ENCODE peak calls at places on chromosomes 1 and 21, in six cellular contexts. V is upper lobe of left lung; K is breast epithelium; J is naive thymus-derived CD4-positive, alpha-beta T cell; D is adrenal gland; Z is BE2C. E is an unnamed sample. For H3K27me3, the result is how much of the 10 kb centered on the place peaks cover.

GRCh38 chr21:26177187-26177586 is 6.6 kb upstream of the APP start:
- DNase-seq in V (no peak), K (no peak), J (no peak), D (no peak), Z (no peak), E (peak)

GRCh38 chr1:2520206-2520605 is 6.2 kb downstream of the PANK4 start:
- DNase-seq in V (no peak), K (no peak), J (no peak), D (no peak), Z (no peak), E (no peak)

GRCh38 chr1:155125946-155126493 is 1.7 kb upstream of the EFNA1 start:
- DNase-seq in V (peak), K (peak), J (no peak), D (peak), Z (no peak), E (no peak)

GRCh38 chr1:196309386-196309785 is 298.9 kb downstream of the KCNT2 start:
- DNase-seq in V (no peak), K (no peak), J (no peak), D (no peak), Z (no peak), E (no peak)

GRCh38 chr21:37675202-37675801 is 241.0 kb downstream of the KCNJ6 start:
- DNase-seq in V (peak), K (peak), J (peak), D (peak), Z (peak), E (peak)

GRCh38 chr1:13708380-13709010 is 8.5 kb downstream of the PRDM2 start:
- DNase-seq in V (no peak), K (no peak), J (no peak), D (no peak), Z (no peak), E (no peak)

GRCh38 chr1:5271264-5271663 is 616.9 kb downstream of the AJAP1 start:
- DNase-seq in V (peak), K (no peak), J (no peak), D (no peak), Z (no peak), E (no peak)

GRCh38 chr1:23387494-23387893 is 17.9 kb upstream of the ZNF436 start:
- DNase-seq in V (no peak), K (no peak), J (no peak), D (no peak), Z (no peak), E (no peak)

GRCh38 chr1:19934336-19934735 is 10.9 kb upstream of the PLA2G2E start:
- DNase-seq in V (no peak), K (no peak), J (no peak), D (no peak), Z (no peak), E (no peak)

GRCh38 chr1:27382950-27383627 is at the start of gene CD164L2:
- DNase-seq in V (peak), K (peak), J (peak), D (no peak), Z (no peak), E (no peak)

GRCh38 chr1:32205401-32206370 is at the start of gene IQCC:
- DNase-seq in V (peak), K (peak), J (peak), D (peak), Z (peak), E (peak)

GRCh38 chr1:228007801-228008341 is 1.1 kb downstream of the WNT3A start:
- DNase-seq in V (no peak), K (peak), J (no peak), D (peak), Z (no peak), E (no peak)

GRCh38 chr1:175894543-175894942 is 151.1 kb upstream of the TNR start:
- DNase-seq in V (no peak), K (no peak), J (no peak), D (no peak), Z (no peak), E (no peak)

GRCh38 chr1:9629445-9630201 is 21.9 kb upstream of the PIK3CD start:
- DNase-seq in V (peak), K (no peak), J (peak), D (peak), Z (no peak), E (no peak)

GRCh38 chr1:160007577-160008200 is 24.1 kb downstream of the PIGM start:
- DNase-seq in V (no peak), K (no peak), J (no peak), D (no peak), Z (no peak), E (no peak)

GRCh38 chr1:239811211-239811902 is 280.3 kb upstream of the FMN2 start:
- DNase-seq in V (no peak), K (no peak), J (no peak), D (no peak), Z (no peak), E (peak)

GRCh38 chr21:43004926-43005325 is 30.6 kb downstream of the PKNOX1 start:
- DNase-seq in V (no peak), K (no peak), J (no peak), D (no peak), Z (no peak), E (no peak)

GRCh38 chr1:90837420-90837819 is 120.3 kb upstream of the BARHL2 start:
- DNase-seq in V (no peak), K (no peak), J (no peak), D (no peak), Z (no peak), E (no peak)

GRCh38 chr1:90836345-90836679 is 119.2 kb upstream of the BARHL2 start:
- DNase-seq in V (no peak), K (no peak), J (no peak), D (no peak), Z (no peak), E (no peak)

GRCh38 chr1:90834354-90835171 is 117.5 kb upstream of the BARHL2 start:
- DNase-seq in V (no peak), K (no peak), J (no peak), D (no peak), Z (no peak), E (no peak)

GRCh38 chr1:90835172-90835660 is 118.1 kb upstream of the BARHL2 start:
- DNase-seq in V (no peak), K (no peak), J (no peak), D (no peak), Z (no peak), E (no peak)

GRCh38 chr1:90835661-90836344 is 118.7 kb upstream of the BARHL2 start:
- DNase-seq in V (no peak), K (no peak), J (no peak), D (no peak), Z (no peak), E (no peak)
- H3K4me3 ChIP-seq in V (peak), K (peak), J (no peak), D (peak), Z (no peak), E (no peak)

DNA sequence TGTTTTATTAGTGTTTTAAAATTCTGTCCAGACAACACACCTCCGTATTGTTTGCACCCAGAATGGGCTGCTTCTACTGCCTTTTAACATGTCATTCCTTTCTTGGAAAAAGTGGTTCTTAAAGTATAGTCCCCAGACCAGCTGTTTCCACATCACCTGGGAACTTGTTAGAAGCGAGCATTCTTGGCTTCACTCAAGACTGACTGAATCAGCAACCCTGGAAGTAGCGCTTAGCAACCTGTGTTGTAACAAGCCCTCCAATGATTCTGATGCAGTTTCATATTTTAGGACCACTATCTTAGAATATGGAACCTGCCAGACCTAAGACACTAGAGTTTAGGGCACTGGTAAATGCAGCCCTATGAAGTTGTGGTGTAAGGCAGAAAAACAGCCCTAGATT is 6.0 kb upstream of the PPIE start:
- DNase-seq in V (no peak), K (no peak), J (no peak), D (no peak), Z (no peak), E (no peak)
- H3K27me3 ChIP-seq in V (under half), K (under half), J (under half), D (under half), Z (under half), E (under half)

DNA sequence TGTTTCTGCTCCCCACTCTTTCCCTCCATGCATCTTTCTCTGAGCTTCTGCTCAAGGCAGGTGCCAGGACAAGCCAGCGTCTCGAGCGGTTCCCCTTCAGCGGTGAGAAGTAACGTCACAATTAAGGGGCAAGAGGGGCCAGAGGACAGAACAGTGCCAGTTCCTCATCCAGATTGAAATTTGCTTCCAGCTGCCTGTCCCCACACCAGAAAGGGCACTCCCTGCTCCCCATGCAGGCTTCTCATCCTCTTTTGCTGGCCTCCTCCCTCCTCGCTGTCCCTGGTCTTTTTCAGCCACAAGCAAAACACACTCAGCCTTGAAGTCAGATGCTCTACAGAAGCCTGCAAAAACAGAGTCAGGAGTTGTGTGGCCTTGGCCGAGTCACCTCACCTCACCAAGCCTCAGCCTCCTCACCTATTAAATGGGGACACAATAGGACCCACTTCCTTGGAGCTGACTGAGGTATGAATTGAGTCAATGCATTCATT is 35.0 kb upstream of the ECE1 start:
- DNase-seq in V (peak), K (no peak), J (no peak), D (peak), Z (no peak), E (no peak)
- H3K4me3 ChIP-seq in V (no peak), K (peak), J (peak), D (no peak), Z (no peak), E (no peak)

GRCh38 chr1:12594966-12595838 is 22.8 kb downstream of the DHRS3 start:
- DNase-seq in V (peak), K (peak), J (peak), D (no peak), Z (peak), E (peak)
- H3K27me3 ChIP-seq in V (under half), K (under half), J (under half), D (under half), Z (under half), E (under half)

GRCh38 chr1:183030053-183030452 is 6.8 kb downstream of the LAMC1 start:
- DNase-seq in V (peak), K (no peak), J (no peak), D (no peak), Z (no peak), E (no peak)
- H3K4me3 ChIP-seq in V (no peak), K (peak), J (no peak), D (no peak), Z (no peak), E (no peak)

DNA sequence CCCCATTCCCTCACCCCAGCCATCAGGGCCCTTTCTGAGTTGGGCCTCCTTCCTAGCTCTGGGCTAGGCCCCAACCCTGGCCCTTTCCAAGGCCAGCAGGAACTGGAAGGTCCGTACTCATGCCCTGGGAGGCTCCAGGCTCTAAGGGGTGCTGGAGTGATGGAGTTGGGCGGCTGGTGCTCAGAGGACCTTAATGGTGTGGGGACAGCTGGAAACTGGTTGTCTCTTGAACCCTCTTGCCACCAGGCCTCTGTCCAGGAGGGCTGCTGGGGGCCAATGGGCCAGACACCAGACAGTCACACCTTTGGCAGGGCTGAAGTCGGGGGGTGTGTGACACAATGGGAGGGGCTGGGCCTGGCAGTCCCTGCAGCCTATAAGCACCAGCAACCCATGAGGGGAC is 9.2 kb upstream of the PADI1 start:
- DNase-seq in V (no peak), K (no peak), J (no peak), D (no peak), Z (no peak), E (no peak)
- H3K27me3 ChIP-seq in V (under half), K (under half), J (under half), D (under half), Z (under half), E (under half)